ENCODE peak calls at places on chromosomes 1 and 21, in ten cellular contexts. O is astrocyte of the spinal cord; B is CD4-positive, alpha-beta T cell; A is ELR; P is GM04504; E is NCI-H1092 treated with DMSO at 0.1 percent for 48 hours; U is RPMI7951; K is psoas muscle; C is vagina; X is fibroblast of the conjunctiva. N is an unnamed sample.

GRCh38 chr1:201602413-201603265 is 63.7 kb downstream of the NAV1 start:
- DNase-seq in E (no peak), K (peak; percentile 39), X (peak; percentile 75), B (no peak), P (peak; percentile 81), U (peak; percentile 96), A (peak; percentile 93), O (peak; percentile 96), C (no peak), N (peak; percentile 29)

GRCh38 chr1:247156787-247157232 is 15.0 kb downstream of the ZNF124 start:
- DNase-seq in X (no peak), B (no peak), K (no peak), U (peak; percentile 5), O (peak; percentile 5), C (no peak), E (no peak), P (no peak), A (peak; percentile 5), N (no peak)

GRCh38 chr1:36699113-36699512 is 216.4 kb upstream of the CSF3R start:
- DNase-seq in C (no peak), O (no peak), B (no peak), P (no peak), E (no peak), X (no peak), K (no peak), A (no peak), U (no peak), N (no peak)

GRCh38 chr21:20110368-20110767 is 887.8 kb upstream of the NCAM2 start:
- DNase-seq in B (no peak), O (no peak), U (no peak), E (no peak), K (no peak), C (no peak), X (no peak), A (no peak), P (no peak), N (no peak)

GRCh38 chr1:210663730-210664573 is 335.2 kb downstream of the HHAT start:
- DNase-seq in X (no peak), A (no peak), U (no peak), P (no peak), K (no peak), E (peak; percentile 98), C (no peak), B (no peak), O (no peak), N (no peak)

GRCh38 chr1:79895573-79895972 is 889.0 kb upstream of the ADGRL4 start:
- DNase-seq in K (no peak), P (no peak), B (no peak), E (no peak), C (no peak), A (no peak), O (no peak), X (no peak), U (no peak), N (no peak)

GRCh38 chr1:1085911-1086841 is 12.1 kb upstream of the RNF223 start:
- DNase-seq in E (no peak), C (no peak), B (no peak), K (no peak), U (no peak), P (no peak), X (no peak), A (no peak), O (no peak), N (no peak)

GRCh38 chr1:149978547-149979023 is 31.9 kb downstream of the OTUD7B start:
- DNase-seq in E (no peak), P (no peak), X (no peak), U (peak; percentile 16), B (no peak), K (no peak), C (no peak), A (peak; percentile 42), O (no peak), N (no peak)

GRCh38 chr1:6052543-6053205 is 7.0 kb downstream of the KCNAB2 start:
- DNase-seq in C (no peak), B (peak; percentile 27), E (peak; percentile 97), P (no peak), A (peak; percentile 65), K (peak; percentile 49), O (peak; percentile 74), X (peak; percentile 27), U (peak; percentile 58), N (peak; percentile 9)

GRCh38 chr1:234997201-234998173 is 131.2 kb downstream of the TOMM20 start:
- DNase-seq in B (no peak), O (peak; percentile 100), A (peak; percentile 99), P (peak; percentile 97), C (peak; percentile 98), X (peak; percentile 97), K (peak; percentile 100), E (peak; percentile 45), U (peak; percentile 100), N (peak; percentile 92)

GRCh38 chr1:83682132-83682531 is 316.8 kb downstream of the TTLL7 start:
- DNase-seq in B (no peak), P (no peak), X (no peak), O (no peak), A (no peak), K (no peak), U (no peak), E (no peak), C (no peak), N (no peak)

GRCh38 chr1:44684525-44684924 is 10.0 kb downstream of the ARMH1 start:
- DNase-seq in A (no peak), C (no peak), O (no peak), B (no peak), E (no peak), P (no peak), K (no peak), U (no peak), X (no peak), N (no peak)

GRCh38 chr1:223748773-223749733 is 36.7 kb downstream of the CAPN2 start:
- DNase-seq in C (no peak), O (peak; percentile 72), E (no peak), P (no peak), K (peak; percentile 67), U (no peak), A (peak; percentile 58), X (no peak), B (peak; percentile 43), N (peak; percentile 22)

GRCh38 chr1:226248091-226248490 is 24.6 kb downstream of the MIXL1 start:
- DNase-seq in A (no peak), K (no peak), E (no peak), C (no peak), U (no peak), B (no peak), O (no peak), P (peak; percentile 5), X (peak; percentile 30), N (no peak)

GRCh38 chr1:184504012-184504694 is 117.3 kb downstream of the C1orf21 start:
- DNase-seq in U (no peak), A (no peak), O (no peak), K (no peak), B (no peak), C (no peak), X (no peak), P (no peak), E (peak; percentile 70), N (no peak)

GRCh38 chr1:70397013-70397412 is 14.1 kb upstream of the CTH start:
- DNase-seq in P (no peak), A (no peak), B (no peak), E (no peak), O (no peak), C (no peak), X (no peak), K (no peak), U (no peak), N (no peak)

GRCh38 chr1:234691567-234691966 is 81.6 kb upstream of the IRF2BP2 start:
- DNase-seq in P (no peak), C (no peak), O (peak; percentile 15), B (no peak), X (peak; percentile 18), K (no peak), U (peak; percentile 23), A (peak; percentile 70), E (no peak), N (no peak)

GRCh38 chr1:235275223-235275622 is 52.8 kb downstream of the ARID4B start:
- DNase-seq in U (no peak), K (no peak), C (no peak), B (no peak), P (no peak), A (no peak), X (no peak), E (no peak), O (no peak), N (no peak)

GRCh38 chr1:204961765-204962419 is 81.1 kb upstream of the CNTN2 start:
- DNase-seq in P (no peak), K (no peak), O (no peak), A (no peak), C (no peak), X (no peak), B (no peak), E (no peak), U (no peak), N (no peak)

GRCh38 chr1:99496067-99496466 is 149.8 kb upstream of the PALMD start:
- DNase-seq in B (no peak), C (no peak), X (no peak), O (peak; percentile 24), A (no peak), U (no peak), K (no peak), E (no peak), P (no peak), N (no peak)

GRCh38 chr21:31343030-31343510 is 991 bp downstream of the TIAM1 start:
- DNase-seq in B (no peak), P (no peak), U (no peak), O (no peak), C (no peak), X (no peak), E (no peak), K (no peak), A (no peak), N (no peak)

GRCh38 chr1:38817958-38818705 is 41.4 kb downstream of the RRAGC start:
- DNase-seq in C (no peak), A (peak; percentile 24), K (peak; percentile 36), O (no peak), U (no peak), B (peak; percentile 22), E (no peak), X (no peak), P (no peak), N (no peak)

GRCh38 chr1:19922015-19922688 is 1.3 kb downstream of the PLA2G2E start:
- DNase-seq in C (no peak), E (no peak), X (no peak), P (no peak), K (no peak), O (no peak), U (no peak), B (no peak), A (no peak), N (no peak)

GRCh38 chr1:150148834-150149489 is 754 bp upstream of the PLEKHO1 start:
- DNase-seq in B (no peak), C (no peak), E (peak; percentile 42), X (no peak), K (no peak), O (peak; percentile 29), P (no peak), A (peak; percentile 12), U (no peak), N (no peak)

GRCh38 chr1:21852282-21853129 is 40.4 kb downstream of the LDLRAD2 start:
- DNase-seq in O (no peak), K (no peak), C (no peak), A (no peak), U (no peak), B (no peak), E (no peak), X (no peak), P (no peak), N (no peak)

GRCh38 chr1:209777587-209777986 is 6.8 kb downstream of the C1orf74 start:
- DNase-seq in U (no peak), C (no peak), A (no peak), K (no peak), P (no peak), O (no peak), B (no peak), X (no peak), E (no peak), N (no peak)

GRCh38 chr1:166089804-166090203 is 77.0 kb downstream of the FAM78B start:
- DNase-seq in E (no peak), A (no peak), P (no peak), B (no peak), C (no peak), K (no peak), U (no peak), X (no peak), O (no peak), N (no peak)

GRCh38 chr1:156673387-156674121 is 3.7 kb downstream of the NES start:
- DNase-seq in A (no peak), P (no peak), U (peak; percentile 60), O (no peak), B (no peak), C (no peak), E (no peak), X (no peak), K (no peak), N (peak; percentile 22)